ENCODE peak calls at places on chromosomes 4 and X, in nine cellular contexts. Z is ovary; G is COLO829; D is activated CD4-positive, alpha-beta T cell treated with anti-CD3 and anti-CD28 coated beads, Interleukin-2, amount 10 ng/mL, durations not matched to agents 7 days and 5 days; M is SJCRH30; Q is NCI-H2227 treated with DMSO at 0.1 percent for 48 hours; X is T follicular helper cell; V is amygdala; S is SW480. O is an unnamed sample.

GRCh38 chr4:10703146-10703545 is 18.6 kb upstream of the CLNK start:
- DNase-seq in Z (no peak), G (no peak), X (no peak), D (no peak), M (no peak), V (no peak), Q (no peak), S (no peak), O (no peak)

GRCh38 chrX:135557344-135557743 is 36.9 kb downstream of the INTS6L start:
- DNase-seq in Q (no peak), D (no peak), V (no peak), M (no peak), Z (no peak), X (no peak), S (no peak), G (no peak), O (no peak)

GRCh38 chr4:33104190-33104773 is 2384.1 kb downstream of the PCDH7 start:
- DNase-seq in S (no peak), V (no peak), Z (no peak), D (no peak), Q (no peak), X (no peak), G (no peak), M (no peak), O (no peak)

GRCh38 chr4:96946552-96946951 is 1106.7 kb downstream of the PDHA2 start:
- DNase-seq in S (no peak), V (no peak), G (no peak), Q (no peak), M (no peak), Z (no peak), D (no peak), X (no peak), O (no peak)

GRCh38 chrX:154738013-154738738 is 12.7 kb downstream of the GAB3 start:
- DNase-seq in D (no peak), G (peak), S (peak), V (no peak), Q (no peak), Z (peak), X (no peak), M (no peak), O (no peak)

GRCh38 chr4:1602621-1603412 is 81.3 kb downstream of the FAM53A start:
- DNase-seq in G (no peak), S (no peak), Z (no peak), Q (no peak), D (no peak), V (no peak), X (no peak), M (no peak), O (no peak)

GRCh38 chrX:2703991-2704369 is 12.9 kb downstream of the CD99 start:
- DNase-seq in Q (no peak), Z (no peak), D (no peak), X (no peak), G (no peak), S (no peak), M (no peak), V (no peak), O (no peak)

GRCh38 chr4:134687646-134688628 is 486.3 kb upstream of the PABPC4L start:
- DNase-seq in Z (no peak), G (no peak), Q (no peak), D (no peak), M (no peak), S (no peak), X (no peak), V (no peak), O (no peak)

GRCh38 chr4:23171971-23172370 is 479.2 kb downstream of the GBA3 start:
- DNase-seq in X (no peak), V (no peak), Z (no peak), S (no peak), M (no peak), D (no peak), G (peak), Q (no peak), O (no peak)

GRCh38 chr4:37475087-37475486 is 211.1 kb downstream of the RELL1 start:
- DNase-seq in S (no peak), Q (no peak), M (no peak), D (no peak), X (no peak), V (no peak), G (peak), Z (no peak), O (no peak)

GRCh38 chrX:153469811-153470410 is 465 bp downstream of the HAUS7 start:
- DNase-seq in D (peak), S (peak), Z (peak), X (no peak), M (peak), G (no peak), Q (no peak), V (no peak), O (no peak)

GRCh38 chr4:184850431-184851199 is 24.8 kb upstream of the ACSL1 start:
- DNase-seq in M (no peak), G (no peak), Q (no peak), D (no peak), Z (no peak), V (no peak), X (no peak), S (no peak), O (no peak)

GRCh38 chr4:26905172-26905571 is 44.5 kb downstream of the STIM2 start:
- DNase-seq in G (no peak), V (no peak), D (no peak), Z (no peak), S (peak), X (no peak), M (no peak), Q (no peak), O (no peak)

GRCh38 chr4:39330353-39330752 is 35.8 kb downstream of the RFC1 start:
- DNase-seq in M (no peak), X (no peak), S (no peak), V (no peak), Z (no peak), Q (no peak), G (no peak), D (no peak), O (no peak)

GRCh38 chr4:1533501-1534064 is 127.3 kb upstream of the NKX1-1 start:
- DNase-seq in D (no peak), M (no peak), S (no peak), G (no peak), Z (no peak), Q (peak), V (no peak), X (no peak), O (no peak)

GRCh38 chrX:127459784-127460183 is 592.4 kb downstream of the ACTRT1 start:
- DNase-seq in X (no peak), D (no peak), Q (no peak), G (no peak), V (no peak), Z (no peak), S (no peak), M (no peak), O (no peak)

GRCh38 chr4:100095729-100096595 is 94.3 kb downstream of the DDIT4L start:
- DNase-seq in Q (peak), V (no peak), G (peak), M (peak), X (peak), S (peak), Z (peak), D (peak), O (peak)

GRCh38 chrX:2705036-2705435 is 13.9 kb downstream of the CD99 start:
- DNase-seq in Q (no peak), Z (no peak), M (no peak), X (no peak), D (no peak), G (no peak), S (no peak), V (no peak), O (no peak)

GRCh38 chr4:66575024-66575696 is 904.9 kb upstream of the EPHA5 start:
- DNase-seq in G (peak), M (no peak), Z (no peak), S (peak), D (no peak), X (no peak), V (no peak), Q (no peak), O (no peak)

GRCh38 chr4:87545052-87545451 is 15.9 kb upstream of the SPARCL1 start:
- DNase-seq in Z (no peak), X (no peak), Q (no peak), D (no peak), G (no peak), S (no peak), V (no peak), M (no peak), O (no peak)

GRCh38 chr4:39255266-39255665 is 72.9 kb downstream of the WDR19 start:
- DNase-seq in X (no peak), Q (no peak), M (peak), V (no peak), D (no peak), S (peak), Z (no peak), G (peak), O (no peak)

GRCh38 chr4:87309625-87310024 is 13.1 kb downstream of the HSD17B13 start:
- DNase-seq in X (no peak), S (no peak), Q (no peak), Z (no peak), M (no peak), V (no peak), D (no peak), G (peak), O (no peak)

O was measured in activated T-cell treated with anti-CD3 and anti-CD28 coated beads for 4 hours.